ENCODE peak calls at places on chromosomes 7 and 10, in eight cellular contexts. V is AG09309, J is heart left ventricle, S is IMR-90, L is endothelial cell, U is colonic mucosa, W is OCI-LY7, O is ascending aorta. D is an unnamed sample.

GRCh38 chr7:135253851-135254815 is 20.5 kb downstream of the STRA8 start:
- DNase-seq in O (peak), U (peak), V (peak), L (peak), S (peak), J (peak), W (no peak), D (no peak)

GRCh38 chr10:15369642-15370211 is 1.4 kb downstream of the FAM171A1 start:
- DNase-seq in V (no peak), L (no peak), W (no peak), O (no peak), S (no peak), U (peak), J (no peak), D (no peak)

GRCh38 chr7:140375808-140376730 is 22.3 kb downstream of the SLC37A3 start:
- DNase-seq in W (no peak), O (no peak), S (no peak), L (no peak), J (no peak), U (no peak), V (no peak), D (peak)

GRCh38 chr7:137484326-137484725 is 140.8 kb upstream of the PTN start:
- DNase-seq in U (no peak), L (no peak), O (no peak), V (no peak), J (no peak), S (peak), W (no peak), D (no peak)

GRCh38 chr10:101939273-101939635 is 95.7 kb upstream of the KCNIP2 start:
- DNase-seq in U (no peak), J (no peak), V (peak), O (no peak), W (peak), L (no peak), S (peak), D (no peak)

GRCh38 chr7:152733286-152733934 is 26.1 kb upstream of the ACTR3B start:
- DNase-seq in O (no peak), S (no peak), U (no peak), W (no peak), V (no peak), J (no peak), L (no peak), D (no peak)

GRCh38 chr7:101915000-101915399 is 97.6 kb downstream of the CUX1 start:
- DNase-seq in V (no peak), W (no peak), L (no peak), S (no peak), U (no peak), J (peak), O (no peak), D (no peak)

GRCh38 chr10:77967611-77968022 is 41.1 kb upstream of the DLG5 start:
- DNase-seq in O (no peak), L (no peak), W (no peak), U (no peak), S (no peak), J (no peak), V (no peak), D (no peak)

GRCh38 chr7:86598311-86598710 is 45.4 kb upstream of the GRM3 start:
- DNase-seq in O (no peak), L (peak), V (no peak), W (no peak), S (no peak), U (peak), J (no peak), D (no peak)

GRCh38 chr7:42315631-42316030 is 78.6 kb upstream of the GLI3 start:
- DNase-seq in U (no peak), L (no peak), V (peak), S (peak), J (no peak), W (peak), O (no peak), D (no peak)

GRCh38 chr7:42247301-42247700 is 10.3 kb upstream of the GLI3 start:
- DNase-seq in S (peak), V (no peak), U (no peak), O (no peak), W (no peak), L (no peak), J (no peak), D (no peak)

GRCh38 chr7:139004321-139005075 is 23.3 kb upstream of the KIAA1549 start:
- DNase-seq in L (no peak), S (no peak), W (peak), O (no peak), V (no peak), U (no peak), J (no peak), D (no peak)

GRCh38 chr7:7884855-7885254 is 83.7 kb upstream of the GLCCI1 start:
- DNase-seq in O (no peak), U (no peak), S (peak), W (no peak), L (no peak), J (no peak), V (peak), D (no peak)

GRCh38 chr10:43965033-43965917 is 316.6 kb upstream of the ZNF32 start:
- DNase-seq in S (peak), J (no peak), L (no peak), W (peak), V (peak), U (no peak), O (peak), D (no peak)

GRCh38 chr10:49610015-49610734 is at the start of gene SLC18A3:
- DNase-seq in W (no peak), J (no peak), O (no peak), U (no peak), L (no peak), S (no peak), V (no peak), D (no peak)

GRCh38 chr7:113030489-113030888 is 56.1 kb downstream of the GPR85 start:
- DNase-seq in U (no peak), S (no peak), J (no peak), W (no peak), V (no peak), L (no peak), O (no peak), D (no peak)

GRCh38 chr7:158821173-158822021 is 7.9 kb downstream of the ESYT2 start:
- DNase-seq in J (no peak), V (peak), O (no peak), L (no peak), S (peak), U (no peak), W (no peak), D (peak)

GRCh38 chr7:153422291-153423189 is 629.7 kb upstream of the DPP6 start:
- DNase-seq in L (no peak), J (no peak), W (no peak), S (no peak), V (no peak), O (no peak), U (no peak), D (no peak)

GRCh38 chr10:35552622-35553342 is 52.4 kb upstream of the GJD4 start:
- DNase-seq in U (no peak), S (peak), W (no peak), O (no peak), J (no peak), L (no peak), V (no peak), D (no peak)

GRCh38 chr10:13613519-13613918 is 26.8 kb downstream of the PRPF18 start:
- DNase-seq in L (no peak), J (no peak), O (no peak), V (peak), S (peak), U (no peak), W (no peak), D (no peak)

GRCh38 chr7:135853499-135853898 is 104.9 kb upstream of the FAM180A start:
- DNase-seq in L (no peak), S (no peak), U (no peak), V (no peak), O (no peak), W (no peak), J (no peak), D (no peak)

GRCh38 chr10:36496728-36497127 is 628.7 kb upstream of the ANKRD30A start:
- DNase-seq in S (no peak), O (no peak), W (no peak), U (no peak), J (no peak), V (no peak), L (no peak), D (no peak)

GRCh38 chr10:86226801-86227201 is 139.8 kb downstream of the GRID1 start:
- DNase-seq in S (no peak), J (no peak), W (no peak), V (no peak), O (no peak), U (no peak), L (no peak), D (no peak)

GRCh38 chr7:151425670-151426075 is 14.3 kb downstream of the CRYGN start:
- DNase-seq in J (no peak), U (no peak), S (peak), W (no peak), O (no peak), L (no peak), V (peak), D (no peak)

GRCh38 chr10:4835494-4835918 is 9.5 kb downstream of the AKR1E2 start:
- DNase-seq in W (no peak), V (no peak), J (no peak), L (no peak), S (no peak), U (no peak), O (no peak), D (peak)

GRCh38 chr7:134477954-134478353 is 19.1 kb upstream of the AKR1B1 start:
- DNase-seq in J (no peak), S (peak), W (no peak), U (no peak), O (no peak), V (no peak), L (no peak), D (no peak)

GRCh38 chr7:2044883-2045471 is 187.8 kb downstream of the MAD1L1 start:
- DNase-seq in V (no peak), J (peak), S (no peak), U (no peak), W (no peak), O (peak), L (no peak), D (no peak)

GRCh38 chr7:14275346-14275745 is 285.9 kb upstream of the ETV1 start:
- DNase-seq in U (no peak), S (no peak), J (no peak), O (no peak), L (no peak), W (no peak), V (peak), D (no peak)

GRCh38 chr10:132185601-132186487 is 904 bp upstream of the DPYSL4 start:
- DNase-seq in S (peak), L (peak), U (peak), W (no peak), O (no peak), V (no peak), J (peak), D (peak)

GRCh38 chr10:100763043-100763747 is 17.8 kb downstream of the PAX2 start:
- DNase-seq in J (no peak), O (no peak), L (no peak), V (no peak), U (no peak), W (no peak), S (no peak), D (no peak)

GRCh38 chr10:100761191-100761590 is 15.8 kb downstream of the PAX2 start:
- DNase-seq in J (no peak), S (no peak), V (no peak), W (no peak), L (no peak), U (no peak), O (no peak), D (no peak)

GRCh38 chr10:100767428-100767779 is 22.0 kb downstream of the PAX2 start:
- DNase-seq in W (no peak), L (no peak), O (no peak), S (no peak), V (no peak), U (no peak), J (no peak), D (no peak)

GRCh38 chr10:100769481-100769880 is 24.1 kb downstream of the PAX2 start:
- DNase-seq in W (no peak), L (no peak), U (no peak), V (no peak), S (no peak), J (no peak), O (no peak), D (no peak)

DNA sequence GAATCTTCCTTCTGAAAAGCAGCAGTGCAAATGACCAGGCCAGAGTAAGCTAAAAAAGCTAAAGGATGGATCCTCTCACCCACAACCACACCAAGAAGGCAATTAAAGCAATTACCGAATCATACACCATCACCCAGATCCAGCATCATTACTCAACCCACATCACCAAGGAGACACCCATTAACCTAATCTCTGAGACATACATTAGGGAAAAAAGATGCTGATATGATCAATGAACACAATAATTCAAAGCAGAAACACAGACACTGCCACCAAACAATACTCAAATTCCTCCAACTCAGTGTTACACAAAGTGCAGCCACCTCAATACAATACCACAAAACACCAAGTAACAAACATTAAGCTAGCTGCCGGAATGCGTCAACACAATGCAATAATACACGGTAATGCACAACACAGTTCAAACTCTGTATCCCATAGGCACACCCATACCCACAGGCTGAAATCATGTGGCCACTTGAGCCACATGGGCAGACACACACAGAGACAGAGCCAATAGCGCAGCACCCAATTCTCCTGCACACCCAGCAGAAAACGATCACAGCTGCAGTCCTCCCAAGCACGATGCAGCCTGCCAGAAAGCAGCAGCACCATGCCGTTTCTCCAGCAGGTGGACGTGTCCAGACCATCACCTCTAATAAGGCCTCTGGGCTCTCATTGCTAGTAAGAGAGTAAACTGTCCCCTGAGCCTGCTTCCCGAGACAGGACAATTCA is 21.5 kb downstream of the PAX2 start:
- DNase-seq in O (no peak), W (no peak), J (no peak), S (no peak), L (no peak), U (no peak), V (no peak), D (no peak)
- TF ChIP-seq CTCF in O (no peak), W (no peak), J (no peak), S (no peak), L (no peak), U (no peak), V (no peak), D (no peak)

GRCh38 chr7:34425631-34426384 is 232.2 kb upstream of the NPSR1 start:
- DNase-seq in L (no peak), U (no peak), S (no peak), O (no peak), V (no peak), J (no peak), W (no peak), D (no peak)

GRCh38 chr7:34425194-34425593 is 232.8 kb upstream of the NPSR1 start:
- DNase-seq in S (no peak), V (no peak), U (no peak), O (no peak), J (no peak), L (no peak), W (no peak), D (no peak)

GRCh38 chr7:34430456-34430855 is 227.6 kb upstream of the NPSR1 start:
- DNase-seq in U (no peak), V (peak), L (peak), O (no peak), J (no peak), S (peak), W (no peak), D (peak)
- TF ChIP-seq CTCF in U (no peak), V (peak), L (peak), O (no peak), J (peak), S (peak), W (peak), D (no peak)

DNA sequence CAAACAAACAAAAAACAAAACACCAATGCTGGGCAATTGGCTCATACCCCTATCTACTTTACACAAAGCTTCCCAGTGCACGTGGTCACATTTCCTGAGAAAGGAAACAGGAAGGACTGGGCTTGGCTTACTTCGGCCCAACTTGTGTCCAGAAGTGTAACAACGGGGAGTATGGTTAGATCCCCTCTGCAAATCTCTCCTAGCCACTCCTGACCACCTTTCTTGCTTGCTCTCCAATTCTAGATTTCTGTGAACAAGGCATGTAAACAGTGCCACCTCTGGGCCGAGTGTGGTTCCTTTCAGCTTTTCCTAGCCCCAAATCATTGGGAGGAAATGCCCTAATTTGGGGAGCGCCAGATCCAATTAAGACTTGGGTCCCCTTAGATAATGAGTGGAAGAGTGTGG is 21.0 kb upstream of the FRAT2 start:
- DNase-seq in S (no peak), J (no peak), U (peak), L (peak), W (no peak), V (no peak), O (no peak), D (no peak)
- TF ChIP-seq CTCF in S (peak), J (peak), U (peak), L (no peak), W (peak), V (peak), O (peak), D (no peak)

GRCh38 chr7:29552392-29552791 is 11.2 kb upstream of the PRR15 start:
- DNase-seq in U (peak), S (no peak), W (no peak), O (no peak), V (no peak), L (no peak), J (no peak), D (no peak)
- TF ChIP-seq CTCF in U (no peak), S (no peak), W (no peak), O (no peak), V (no peak), L (no peak), J (no peak), D (no peak)

D was measured in activated CD8-positive, alpha-beta T cell treated with anti-CD3 and anti-CD28 coated beads for 36 hours.